ENCODE peak calls at places on chromosomes 6 and 20, in four cellular contexts. Q is HepG2, E is HCT116, D is K562. B is an unnamed sample.

GRCh38 chr6:37793067-37793466 is 26.5 kb upstream of the ZFAND3 start:
- DNase-seq in Q (no peak), E (no peak), D (peak), B (no peak)

GRCh38 chr20:10094566-10095173 is 59.9 kb downstream of the ANKEF1 start:
- DNase-seq in Q (no peak), E (no peak), D (no peak), B (no peak)

GRCh38 chr20:25525857-25526256 is 59.5 kb downstream of the NINL start:
- DNase-seq in Q (peak), E (no peak), D (no peak), B (no peak)

GRCh38 chr6:18585032-18585573 is 198.0 kb downstream of the RNF144B start:
- DNase-seq in Q (peak), E (peak), D (peak), B (no peak)

GRCh38 chr6:38259736-38260135 is 380.0 kb downstream of the BTBD9 start:
- DNase-seq in Q (no peak), E (no peak), D (no peak), B (no peak)

GRCh38 chr20:51542033-51542893 is at the start of gene NFATC2:
- DNase-seq in Q (peak), E (no peak), D (peak), B (peak)

GRCh38 chr6:33313105-33313708 is 671 bp downstream of the TAPBP start:
- DNase-seq in Q (no peak), E (no peak), D (peak), B (no peak)

GRCh38 chr6:156781882-156782631 is 4.9 kb downstream of the ARID1B start:
- DNase-seq in Q (no peak), E (no peak), D (no peak), B (no peak)

GRCh38 chr20:52204136-52204535 is 12.6 kb upstream of the ZFP64 start:
- DNase-seq in Q (no peak), E (peak), D (peak), B (no peak)

GRCh38 chr6:35124356-35124755 is 16.8 kb downstream of the TCP11 start:
- DNase-seq in Q (no peak), E (no peak), D (no peak), B (no peak)

DNA sequence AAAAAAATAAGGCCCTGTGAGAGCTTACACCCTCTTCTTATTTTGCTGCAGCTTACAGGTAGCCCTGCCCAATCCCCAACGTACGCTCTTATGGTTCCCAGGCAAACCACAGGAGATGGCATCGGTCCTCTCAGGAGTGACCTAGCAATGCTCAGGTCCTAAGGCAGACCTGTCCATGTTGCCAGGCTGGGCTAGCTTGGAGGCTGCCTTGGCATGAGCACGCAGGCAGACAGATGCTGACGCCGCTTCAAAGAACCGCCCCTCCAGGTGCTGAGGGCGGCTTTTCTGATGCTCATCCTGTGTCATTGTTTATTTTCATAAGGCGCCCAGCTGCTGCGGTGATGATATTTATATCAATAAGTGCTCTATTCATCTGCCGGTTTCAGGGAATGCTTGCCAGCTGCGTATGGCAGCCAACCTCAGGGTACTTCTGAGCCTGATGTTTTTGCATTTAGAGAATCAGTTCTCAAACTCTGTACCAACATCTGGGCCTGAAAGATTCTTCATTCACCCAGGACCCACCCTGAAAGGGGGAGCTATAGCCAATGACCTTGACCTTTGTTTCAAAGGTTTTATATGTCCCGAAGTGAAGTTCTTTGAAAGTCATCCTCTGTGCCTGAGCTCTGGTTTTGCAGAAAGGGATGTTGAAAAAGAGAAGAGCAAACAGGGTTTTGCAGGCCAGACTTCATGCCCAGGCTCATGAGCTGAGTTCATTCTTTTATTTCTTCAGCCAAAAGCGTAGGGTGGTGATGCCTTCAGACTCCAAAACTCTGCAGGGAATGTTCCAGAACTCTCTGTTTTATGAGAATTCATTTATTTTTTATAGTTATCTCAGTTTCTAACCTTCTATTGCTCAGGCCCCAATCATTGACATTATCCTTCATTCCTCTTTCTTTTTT is 475.6 kb upstream of the CHD6 start:
- DNase-seq in Q (no peak), E (no peak), D (no peak), B (no peak)
- TF ChIP-seq FOSL1 in Q (no peak), E (no peak), D (no peak), B (no peak)

DNA sequence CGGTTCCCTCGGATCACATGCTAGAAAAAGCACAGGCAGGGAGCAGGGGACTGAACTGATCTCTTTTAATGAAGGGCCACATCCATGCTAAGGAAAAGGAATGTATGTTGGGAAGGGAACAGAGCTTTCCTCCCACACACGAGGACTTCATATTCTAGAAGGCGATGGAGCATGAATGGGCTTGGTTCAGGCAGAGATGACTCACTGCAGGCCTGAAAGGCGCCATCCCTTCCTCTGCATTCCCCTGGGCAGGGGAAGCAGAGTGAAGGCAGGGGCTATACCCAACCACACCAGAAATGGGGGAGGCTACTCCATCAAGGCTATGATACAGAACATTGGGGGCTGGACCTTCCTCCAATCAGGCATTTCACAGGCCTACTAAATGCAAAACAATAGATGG is 30.6 kb downstream of the ELMO2 start:
- DNase-seq in Q (no peak), E (no peak), D (peak), B (no peak)
- TF ChIP-seq ZNF274 in Q (no peak), E (no peak), D (no peak), B (no peak)

GRCh38 chr20:4898282-4898681 is 103.0 kb downstream of the SLC23A2 start:
- DNase-seq in Q (no peak), E (peak), D (no peak), B (no peak)
- TF ChIP-seq FOSL1 in Q (no peak), E (no peak), D (no peak), B (no peak)

GRCh38 chr6:40054186-40054585 is 119.9 kb upstream of the MOCS1 start:
- DNase-seq in Q (no peak), E (no peak), D (no peak), B (no peak)
- TF ChIP-seq ZNF274 in Q (no peak), E (no peak), D (no peak), B (no peak)

GRCh38 chr6:106591111-106591825 is 38.0 kb downstream of the RTN4IP1 start:
- DNase-seq in Q (peak), E (no peak), D (no peak), B (no peak)
- TF ChIP-seq FOSL1 in Q (no peak), E (no peak), D (no peak), B (no peak)

DNA sequence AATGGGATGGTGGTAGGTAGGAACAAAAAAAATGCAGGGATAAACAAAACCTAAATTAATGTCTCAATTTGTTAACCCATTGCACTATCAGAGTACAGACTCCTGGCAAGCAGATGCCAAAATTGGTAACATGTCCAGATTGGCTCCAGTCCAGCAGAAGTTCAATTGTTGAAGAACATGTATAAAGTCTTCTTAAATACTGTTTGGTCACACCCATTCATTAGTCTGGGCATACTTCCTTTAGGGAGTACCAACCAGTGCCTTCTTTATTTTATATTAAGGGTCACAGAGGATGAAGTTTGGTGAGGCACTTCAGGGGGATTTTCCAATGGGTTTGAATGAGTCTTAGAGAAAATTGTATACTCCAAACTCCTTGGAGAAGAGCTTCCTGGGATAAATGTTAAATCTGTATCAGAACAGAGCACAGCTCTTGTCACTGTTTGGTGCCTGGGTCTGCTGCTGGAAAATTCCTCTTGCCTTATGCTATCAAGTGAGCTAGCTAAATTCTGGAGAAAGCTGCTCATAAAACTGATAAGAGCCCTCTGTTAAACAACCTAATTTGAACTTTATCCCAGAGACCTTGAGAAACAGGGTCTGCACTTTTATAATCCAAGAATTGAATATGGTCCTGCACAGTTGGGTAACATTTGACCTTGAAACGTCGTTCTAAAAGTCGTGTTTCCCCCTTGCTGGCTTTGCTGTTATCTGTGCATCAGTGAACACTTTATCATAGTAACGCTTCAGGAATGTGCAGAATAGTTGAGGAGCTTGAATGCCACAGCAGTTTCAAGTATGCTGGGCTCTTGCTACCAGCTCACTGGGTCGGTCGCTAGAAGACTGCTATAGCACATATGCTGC is 334.1 kb upstream of the CITED2 start:
- DNase-seq in Q (peak), E (no peak), D (peak), B (no peak)
- TF ChIP-seq ZNF274 in Q (no peak), E (no peak), D (no peak), B (no peak)

GRCh38 chr6:168183613-168183970 is 104.6 kb upstream of the FRMD1 start:
- DNase-seq in Q (no peak), E (no peak), D (no peak), B (no peak)
- TF ChIP-seq FOSL1 in Q (no peak), E (no peak), D (no peak), B (no peak)

GRCh38 chr6:80550271-80550670 is 443.8 kb downstream of the BCKDHB start:
- DNase-seq in Q (no peak), E (no peak), D (no peak), B (no peak)

GRCh38 chr6:80550748-80551147 is 444.3 kb downstream of the BCKDHB start:
- DNase-seq in Q (no peak), E (no peak), D (no peak), B (no peak)

GRCh38 chr6:80545323-80545722 is 438.9 kb downstream of the BCKDHB start:
- DNase-seq in Q (no peak), E (no peak), D (no peak), B (no peak)

GRCh38 chr6:80548496-80548895 is 442.0 kb downstream of the BCKDHB start:
- DNase-seq in Q (no peak), E (no peak), D (no peak), B (no peak)

GRCh38 chr6:80547827-80548226 is 441.4 kb downstream of the BCKDHB start:
- DNase-seq in Q (no peak), E (no peak), D (no peak), B (no peak)
- TF ChIP-seq ZNF274 in Q (no peak), E (no peak), D (no peak), B (no peak)

DNA sequence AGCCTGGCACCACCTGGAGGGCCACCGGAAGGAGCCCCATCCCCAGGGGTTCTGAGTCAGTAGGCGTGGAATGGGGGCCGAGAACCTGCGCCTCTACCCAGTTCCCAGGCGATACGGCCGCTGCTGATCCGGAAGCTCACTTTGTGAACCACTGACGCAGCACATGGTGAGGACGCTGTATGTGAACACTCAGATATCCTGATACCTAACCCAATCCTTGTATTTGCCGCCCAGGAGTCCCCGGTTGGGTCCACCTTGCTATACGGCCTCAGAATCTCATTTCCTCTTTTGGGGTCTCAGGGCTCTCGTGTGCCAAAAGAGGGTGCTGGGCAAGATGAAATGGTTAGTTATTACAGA is 649 bp upstream of the RAB5IF start:
- DNase-seq in Q (no peak), E (peak), D (peak), B (no peak)
- TF ChIP-seq FOSL1 in Q (no peak), E (no peak), D (no peak), B (no peak)

GRCh38 chr6:150560004-150560883 is 39.4 kb upstream of the PLEKHG1 start:
- DNase-seq in Q (no peak), E (no peak), D (peak), B (no peak)

GRCh38 chr6:150560884-150561219 is 38.8 kb upstream of the PLEKHG1 start:
- DNase-seq in Q (no peak), E (no peak), D (no peak), B (no peak)

GRCh38 chr6:150557043-150557599 is 42.6 kb upstream of the PLEKHG1 start:
- DNase-seq in Q (no peak), E (no peak), D (no peak), B (no peak)
- TF ChIP-seq ZNF274 in Q (no peak), E (no peak), D (no peak), B (no peak)

B was measured in H1.